ENCODE peak calls at places on chromosomes 11 and 22, in nine cellular contexts. R, S, K, D, E, B, A, V and N are unnamed samples. For H3K4me1, the result is how much of the 10 kb centered on the place peaks cover.

GRCh38 chr22:17098379-17098819 is 13.6 kb downstream of the IL17RA start:
- DNase-seq in V (no peak), S (no peak), B (no peak), R (peak), A (no peak), K (peak), D (peak), E (no peak), N (no peak)

GRCh38 chr22:44192098-44192810 is 11.5 kb downstream of the PARVG start:
- DNase-seq in V (no peak), S (peak), A (no peak), R (peak), D (peak), K (peak), B (peak), E (no peak), N (no peak)

GRCh38 chr22:25081409-25081824 is 118.2 kb upstream of the CRYBB3 start:
- DNase-seq in K (no peak), D (peak), R (peak), B (peak), S (peak), E (no peak), V (peak), A (no peak), N (no peak)

GRCh38 chr22:18933914-18934313 is 2.2 kb downstream of the PRODH start:
- DNase-seq in A (no peak), K (no peak), V (no peak), B (no peak), S (no peak), D (no peak), E (no peak), R (no peak), N (no peak)

GRCh38 chr11:3984896-3985295 is 109.7 kb upstream of the RRM1 start:
- DNase-seq in B (no peak), E (no peak), D (peak), S (peak), A (no peak), K (no peak), R (peak), V (peak), N (no peak)

GRCh38 chr11:76768091-76769047 is 14.8 kb upstream of the TSKU start:
- DNase-seq in S (no peak), R (peak), A (no peak), B (peak), K (peak), E (no peak), V (peak), D (peak), N (peak)

GRCh38 chr11:115939726-115940421 is 435.7 kb upstream of the CADM1 start:
- DNase-seq in A (no peak), V (no peak), K (no peak), S (no peak), D (no peak), B (no peak), R (no peak), E (no peak), N (no peak)

GRCh38 chr11:105139669-105140068 is at the start of gene CARD18:
- DNase-seq in S (no peak), E (no peak), B (no peak), A (no peak), R (no peak), V (no peak), D (no peak), K (no peak), N (no peak)

GRCh38 chr11:78759067-78759466 is 184.4 kb upstream of the NARS2 start:
- DNase-seq in S (peak), D (no peak), K (no peak), R (no peak), E (no peak), A (no peak), B (no peak), V (no peak), N (no peak)

GRCh38 chr11:42273977-42274376 is 814.5 kb upstream of the LRRC4C start:
- DNase-seq in V (no peak), A (no peak), S (no peak), D (no peak), B (no peak), E (no peak), K (no peak), R (no peak), N (no peak)

GRCh38 chr11:8691601-8692000 is 9.0 kb downstream of the RPL27A start:
- DNase-seq in E (no peak), A (no peak), R (no peak), S (no peak), K (no peak), B (no peak), D (no peak), V (no peak), N (no peak)

GRCh38 chr11:20530942-20531703 is 68.3 kb upstream of the SLC6A5 start:
- DNase-seq in R (no peak), A (no peak), E (no peak), V (peak), K (no peak), S (no peak), D (no peak), B (no peak), N (no peak)

GRCh38 chr11:2791521-2792375 is 92.0 kb upstream of the KCNQ1OT1 start:
- DNase-seq in S (no peak), K (peak), D (no peak), A (peak), V (no peak), R (peak), B (no peak), E (no peak), N (no peak)

GRCh38 chr11:11113676-11114075 is 239.4 kb downstream of the CSNK2A3 start:
- DNase-seq in R (no peak), D (no peak), B (no peak), S (no peak), K (no peak), E (no peak), A (no peak), V (no peak), N (no peak)

GRCh38 chr11:61534901-61535839 is 26.6 kb downstream of the LRRC10B start:
- DNase-seq in A (no peak), E (no peak), D (no peak), V (no peak), B (no peak), R (no peak), K (no peak), S (no peak), N (no peak)

GRCh38 chr22:36323182-36323854 is 64.4 kb downstream of the MYH9 start:
- DNase-seq in V (peak), B (peak), E (no peak), K (peak), A (peak), R (no peak), D (peak), S (peak), N (no peak)

GRCh38 chr22:50112151-50113118 is 22.6 kb downstream of the MOV10L1 start:
- DNase-seq in E (no peak), K (no peak), S (peak), V (peak), A (no peak), B (no peak), D (peak), R (peak), N (peak)

GRCh38 chr11:32333335-32333991 is 101.9 kb downstream of the WT1 start:
- DNase-seq in K (peak), D (peak), E (no peak), V (peak), B (peak), A (peak), S (peak), R (peak), N (no peak)

GRCh38 chr22:42350373-42350772 is 79.9 kb upstream of the TCF20 start:
- DNase-seq in R (no peak), A (no peak), B (no peak), E (no peak), V (no peak), D (no peak), K (no peak), S (no peak), N (no peak)

GRCh38 chr11:44625759-44626523 is 60.5 kb downstream of the CD82 start:
- DNase-seq in E (no peak), K (no peak), S (no peak), B (no peak), A (no peak), R (no peak), V (no peak), D (no peak), N (no peak)

GRCh38 chr11:120172054-120172881 is 34.4 kb upstream of the TRIM29 start:
- DNase-seq in S (peak), V (peak), A (peak), B (peak), K (peak), D (peak), E (no peak), R (peak), N (no peak)

GRCh38 chr22:30270841-30271240 is 4.2 kb upstream of the OSM start:
- DNase-seq in R (no peak), D (peak), K (peak), E (peak), S (peak), V (peak), A (no peak), B (no peak), N (no peak)

GRCh38 chr11:94077568-94078293 is 50.9 kb upstream of the PANX1 start:
- DNase-seq in S (no peak), R (no peak), E (no peak), B (no peak), V (no peak), A (no peak), D (peak), K (peak), N (no peak)

GRCh38 chr11:34395916-34396555 is 38.2 kb upstream of the ABTB2 start:
- DNase-seq in E (no peak), D (no peak), V (peak), R (no peak), A (no peak), S (peak), B (peak), K (no peak), N (peak)

GRCh38 chr22:45529966-45530575 is 27.4 kb downstream of the FBLN1 start:
- DNase-seq in R (no peak), V (peak), S (peak), K (no peak), A (no peak), E (no peak), B (no peak), D (no peak), N (no peak)

GRCh38 chr22:45534339-45535192 is 31.9 kb downstream of the FBLN1 start:
- DNase-seq in K (no peak), A (no peak), R (no peak), S (peak), B (no peak), E (no peak), V (peak), D (peak), N (no peak)

GRCh38 chr22:45531441-45531840 is 28.8 kb downstream of the FBLN1 start:
- DNase-seq in A (no peak), S (no peak), R (no peak), E (no peak), V (no peak), B (no peak), D (no peak), K (no peak), N (no peak)

GRCh38 chr22:45533731-45534130 is 31.0 kb downstream of the FBLN1 start:
- DNase-seq in S (no peak), A (no peak), E (no peak), D (no peak), V (no peak), K (no peak), B (no peak), R (no peak), N (no peak)

GRCh38 chr22:45531944-45532631 is 29.4 kb downstream of the FBLN1 start:
- DNase-seq in A (no peak), K (no peak), B (no peak), S (no peak), R (no peak), V (no peak), D (no peak), E (no peak), N (peak)
- H3K4me1 ChIP-seq in A (under half), K (under half), B (under half), S (under half), R (under half), V (under half), D (under half), E (under half), N (under half)

GRCh38 chr11:67415501-67416304 is at the start of gene CARNS1:
- DNase-seq in V (no peak), K (no peak), A (no peak), S (no peak), B (no peak), D (no peak), R (no peak), E (no peak), N (no peak)
- H3K27ac ChIP-seq in V (no peak), K (peak), A (peak), S (no peak), B (no peak), D (no peak), R (peak), E (peak), N (no peak)

GRCh38 chr11:64251986-64252837 is 882 bp downstream of the PLCB3 start:
- DNase-seq in D (peak), V (peak), B (peak), K (peak), R (no peak), A (no peak), S (peak), E (no peak), N (peak)

GRCh38 chr11:64254326-64254725 is 3.0 kb downstream of the PLCB3 start:
- DNase-seq in A (no peak), K (no peak), V (no peak), E (no peak), R (no peak), B (no peak), S (no peak), D (no peak), N (no peak)

GRCh38 chr11:64251722-64251985 is 324 bp downstream of the PLCB3 start:
- DNase-seq in S (no peak), D (no peak), B (peak), A (no peak), K (no peak), E (no peak), R (peak), V (no peak), N (no peak)

GRCh38 chr11:64253043-64253442 is 1.7 kb downstream of the PLCB3 start:
- DNase-seq in A (no peak), D (no peak), S (no peak), E (no peak), R (no peak), V (no peak), K (no peak), B (no peak), N (no peak)

DNA sequence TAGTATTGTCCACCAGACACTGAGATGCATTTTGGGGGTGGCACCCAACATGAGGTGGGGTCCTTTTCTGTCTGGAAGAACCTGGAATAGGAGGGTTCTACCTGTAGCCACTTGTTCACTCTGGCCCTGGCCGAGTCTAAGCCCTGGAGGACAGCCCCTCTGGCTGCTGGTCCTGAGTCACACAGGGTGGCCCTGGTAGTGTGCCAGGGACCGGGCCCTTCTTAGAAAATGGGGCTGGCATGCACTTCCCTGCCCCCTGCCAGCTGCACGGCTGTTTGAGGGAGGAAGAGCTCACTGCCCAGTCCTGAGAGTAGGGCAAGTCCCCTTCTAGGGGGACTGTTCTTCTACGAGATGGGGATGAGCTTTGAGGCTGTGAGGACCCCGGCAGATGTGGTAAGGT is 2.2 kb downstream of the PLCB3 start:
- DNase-seq in R (no peak), K (no peak), V (no peak), D (no peak), B (no peak), S (no peak), A (no peak), E (no peak), N (no peak)
- H3K4me1 ChIP-seq in R (under half), K (under half), V (under half), D (under half), B (under half), S (under half), A (under half), E (under half), N (under half)

GRCh38 chr11:59181746-59182456 is 10.0 kb downstream of the DTX4 start:
- DNase-seq in A (no peak), D (no peak), E (no peak), R (no peak), S (no peak), B (no peak), V (no peak), K (no peak), N (no peak)
- H3K27ac ChIP-seq in A (peak), D (no peak), E (no peak), R (no peak), S (no peak), B (no peak), V (no peak), K (no peak), N (no peak)

GRCh38 chr11:46363031-46363407 is 15.8 kb downstream of the DGKZ start:
- DNase-seq in D (peak), V (peak), E (no peak), S (no peak), A (no peak), B (no peak), K (peak), R (no peak), N (no peak)

GRCh38 chr11:46361283-46362145 is 14.3 kb downstream of the DGKZ start:
- DNase-seq in K (peak), E (no peak), B (peak), A (no peak), V (peak), S (peak), R (peak), D (peak), N (no peak)

GRCh38 chr11:46359936-46360335 is 12.7 kb downstream of the DGKZ start:
- DNase-seq in A (no peak), V (no peak), K (no peak), D (no peak), B (no peak), S (peak), E (no peak), R (no peak), N (no peak)

GRCh38 chr11:46362146-46363030 is 15.1 kb downstream of the DGKZ start:
- DNase-seq in E (no peak), S (no peak), D (no peak), R (no peak), B (no peak), A (no peak), K (no peak), V (no peak), N (no peak)

GRCh38 chr11:46360878-46361277 is 13.6 kb downstream of the DGKZ start:
- DNase-seq in D (no peak), S (no peak), V (peak), K (peak), E (no peak), R (peak), B (no peak), A (no peak), N (no peak)
- H3K4me1 ChIP-seq in D (under half), S (under half), V (half or more), K (half or more), E (half or more), R (half or more), B (under half), A (under half), N (under half)

GRCh38 chr11:102291831-102292230 is 25.5 kb upstream of the BIRC3 start:
- DNase-seq in S (no peak), D (no peak), R (no peak), A (no peak), K (no peak), B (no peak), E (no peak), V (no peak), N (no peak)
- H3K27ac ChIP-seq in S (no peak), D (no peak), R (no peak), A (no peak), K (no peak), B (no peak), E (no peak), V (no peak), N (no peak)

GRCh38 chr11:117766576-117766975 is 30.4 kb downstream of the DSCAML1 start:
- DNase-seq in S (no peak), B (no peak), A (no peak), R (no peak), E (no peak), V (no peak), K (no peak), D (no peak), N (no peak)

GRCh38 chr11:117768506-117768905 is 28.5 kb downstream of the DSCAML1 start:
- DNase-seq in B (no peak), S (no peak), D (no peak), R (no peak), K (no peak), V (no peak), E (no peak), A (no peak), N (no peak)

GRCh38 chr11:117769530-117769929 is 27.5 kb downstream of the DSCAML1 start:
- DNase-seq in K (no peak), B (no peak), E (no peak), V (no peak), D (no peak), S (no peak), R (no peak), A (no peak), N (no peak)

GRCh38 chr11:117771197-117771596 is 25.8 kb downstream of the DSCAML1 start:
- DNase-seq in R (no peak), A (no peak), D (no peak), K (no peak), B (no peak), V (no peak), S (no peak), E (no peak), N (no peak)

GRCh38 chr11:117767071-117767470 is 29.9 kb downstream of the DSCAML1 start:
- DNase-seq in E (no peak), D (no peak), K (no peak), S (no peak), R (no peak), A (no peak), V (no peak), B (no peak), N (no peak)
- H3K4me1 ChIP-seq in E (under half), D (under half), K (under half), S (under half), R (under half), A (under half), V (under half), B (under half), N (under half)

GRCh38 chr11:48093795-48094642 is 113.7 kb downstream of the PTPRJ start:
- DNase-seq in B (peak), S (peak), R (peak), K (no peak), D (peak), E (no peak), V (peak), A (no peak), N (no peak)
- H3K27ac ChIP-seq in B (peak), S (no peak), R (no peak), K (no peak), D (no peak), E (no peak), V (no peak), A (peak), N (no peak)